ENCODE peak calls at places on chromosomes 12 and 14, in four cellular contexts. L is esophagus squamous epithelium, Y is NCI-H1436 treated with DMSO at 0.1 percent for 48 hours, Z is NCI-H510A. I is an unnamed sample.

GRCh38 chr12:96456265-96456974 is 33.0 kb upstream of the CFAP54 start:
- DNase-seq in Z (no peak), L (no peak), Y (no peak), I (no peak)

GRCh38 chr12:15700595-15700994 is 88.6 kb downstream of the EPS8 start:
- DNase-seq in Z (no peak), L (no peak), Y (no peak), I (no peak)

GRCh38 chr12:53198470-53199110 is 8.5 kb downstream of the ITGB7 start:
- DNase-seq in Z (peak), L (no peak), Y (no peak), I (no peak)

GRCh38 chr14:104592785-104593184 is 11.8 kb downstream of the TMEM179 start:
- DNase-seq in Y (no peak), L (no peak), Z (no peak), I (no peak)

GRCh38 chr12:126708492-126708896 is 1558.5 kb upstream of the TMEM132C start:
- DNase-seq in L (no peak), Y (no peak), Z (no peak), I (no peak)

GRCh38 chr12:101940400-101940950 is 63.1 kb downstream of the DRAM1 start:
- DNase-seq in Z (no peak), Y (no peak), L (no peak), I (no peak)

GRCh38 chr12:66269757-66270383 is 32.4 kb upstream of the HELB start:
- DNase-seq in L (no peak), Y (no peak), Z (peak), I (no peak)

GRCh38 chr12:125128806-125129571 is 63.8 kb downstream of the AACS start:
- DNase-seq in L (no peak), Y (no peak), Z (no peak), I (no peak)

GRCh38 chr12:117331691-117332090 is 29.7 kb downstream of the NOS1 start:
- DNase-seq in Y (no peak), Z (no peak), L (no peak), I (no peak)

I was measured in NCI-H1092.